ENCODE peak calls at places on chromosomes 5 and 9, in four cellular contexts. C, B, R and E are unnamed samples.

GRCh38 chr5:179668404-179668803 is 12.4 kb downstream of the CBY3 start:
- DNase-seq in C (peak; percentile 84), B (peak; percentile 48), R (no peak), E (peak; percentile 31)

GRCh38 chr5:113340537-113340936 is 94.3 kb downstream of the TSSK1B start:
- DNase-seq in C (no peak), B (no peak), R (no peak), E (no peak)

GRCh38 chr5:173496883-173497255 is 119.6 kb downstream of the BOD1 start:
- DNase-seq in C (peak; percentile 4), B (no peak), R (no peak), E (no peak)

GRCh38 chr5:149780043-149780737 is 50.1 kb downstream of the PPARGC1B start:
- DNase-seq in C (no peak), B (no peak), R (no peak), E (no peak)

GRCh38 chr5:177457239-177458121 is 10.9 kb downstream of the PRR7 start:
- DNase-seq in C (peak; percentile 99), B (no peak), R (peak; percentile 66), E (peak; percentile 56)

GRCh38 chr5:56128166-56128565 is 105.0 kb downstream of the ANKRD55 start:
- DNase-seq in C (no peak), B (no peak), R (no peak), E (peak; percentile 38)

GRCh38 chr5:109411627-109412026 is 1.9 kb upstream of the PJA2 start:
- DNase-seq in C (no peak), B (peak; percentile 11), R (no peak), E (no peak)

GRCh38 chr9:91680129-91680528 is 256.5 kb upstream of the NFIL3 start:
- DNase-seq in C (no peak), B (no peak), R (no peak), E (no peak)

DNA sequence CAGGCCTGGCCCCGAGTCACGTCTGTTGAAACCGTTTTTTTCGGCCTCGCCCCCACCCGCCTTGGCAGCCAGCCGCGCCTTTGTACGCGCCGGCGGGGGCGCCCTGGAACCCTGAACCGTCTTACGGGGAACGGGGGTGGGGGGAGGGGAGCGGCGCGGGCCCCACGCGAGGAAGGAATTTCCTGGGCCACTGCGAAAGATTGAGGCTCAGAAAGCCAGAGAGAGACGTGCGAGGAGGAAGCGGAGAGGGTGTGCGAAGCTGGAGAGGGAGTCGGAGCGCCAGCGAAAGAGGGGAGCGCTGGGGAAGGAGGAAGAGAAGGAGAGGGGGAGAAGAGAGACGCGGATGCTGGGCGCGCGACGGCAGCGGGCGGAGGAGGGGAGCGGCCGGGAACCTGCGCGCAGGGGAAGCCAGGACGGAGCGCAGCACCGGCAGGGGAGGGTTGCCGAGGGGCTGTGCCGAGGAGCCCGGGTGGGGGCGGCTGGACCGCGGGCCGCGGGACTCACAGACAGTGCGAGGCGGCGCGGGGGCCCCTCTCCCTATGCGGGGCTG is 4.6 kb upstream of the PRDM12 start:
- DNase-seq in C (peak; percentile 58), B (no peak), R (no peak), E (no peak)
- H3K4me1 ChIP-seq in C (no peaks in the 10 kb centered on the region), B (peaks cover 40% of the 10 kb centered on the region), R (peaks cover 48% of the 10 kb centered on the region), E (peaks cover 18% of the 10 kb centered on the region)

GRCh38 chr5:133850811-133851210 is 117.6 kb downstream of the C5orf15 start:
- DNase-seq in C (no peak), B (no peak), R (no peak), E (no peak)
- H3K4me1 ChIP-seq in C (no peaks in the 10 kb centered on the region), B (no peaks in the 10 kb centered on the region), R (no peaks in the 10 kb centered on the region), E (no peaks in the 10 kb centered on the region)

GRCh38 chr9:93204470-93205043 is 20.6 kb downstream of the WNK2 start:
- DNase-seq in C (no peak), B (no peak), R (no peak), E (no peak)

GRCh38 chr9:93205045-93205768 is 21.3 kb downstream of the WNK2 start:
- DNase-seq in C (no peak), B (no peak), R (no peak), E (no peak)

GRCh38 chr9:93200989-93201339 is 17.0 kb downstream of the WNK2 start:
- DNase-seq in C (no peak), B (no peak), R (no peak), E (no peak)

GRCh38 chr9:93203713-93204469 is 20.0 kb downstream of the WNK2 start:
- DNase-seq in C (no peak), B (no peak), R (no peak), E (no peak)

DNA sequence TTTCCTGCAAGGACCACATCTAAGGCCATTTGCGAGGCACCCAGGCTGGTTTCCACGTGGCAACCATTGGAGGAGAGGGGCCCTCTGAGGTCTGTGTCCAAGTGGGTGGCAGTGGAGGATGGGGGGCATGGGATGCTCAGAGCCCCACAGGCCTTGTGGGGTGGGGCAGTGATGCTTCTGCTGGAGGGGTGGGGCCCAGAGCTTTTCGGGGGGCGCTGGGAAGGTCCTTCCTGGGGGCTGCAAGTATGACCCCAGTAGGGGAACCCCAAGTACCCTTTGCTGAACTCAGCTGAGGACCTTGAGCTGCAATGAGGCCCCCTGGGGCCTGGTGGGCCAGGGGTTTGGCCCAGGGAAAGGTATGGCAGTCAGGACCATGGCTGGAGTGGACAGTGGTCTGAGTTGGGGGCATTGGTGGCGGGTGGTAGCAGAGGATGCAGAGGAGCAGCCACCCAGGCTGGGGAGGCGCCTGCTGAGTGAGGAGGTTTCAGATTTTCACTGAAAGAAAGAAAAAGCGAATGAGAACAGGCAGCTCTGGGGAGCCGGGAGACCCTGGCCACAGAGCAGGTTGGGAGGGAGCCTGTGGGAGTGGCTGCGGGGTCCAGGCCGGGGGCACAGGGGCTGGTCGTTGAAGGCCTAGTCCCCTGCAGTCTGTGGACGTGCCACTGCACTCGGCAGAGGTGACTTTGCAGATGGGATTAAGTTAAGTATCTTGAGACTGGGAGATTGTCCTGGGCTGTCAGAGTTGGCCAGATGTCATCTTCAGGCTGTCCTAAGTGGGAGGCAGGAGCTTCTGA is 19.2 kb downstream of the WNK2 start:
- DNase-seq in C (no peak), B (no peak), R (no peak), E (no peak)
- H3K4me1 ChIP-seq in C (no peaks in the 10 kb centered on the region), B (no peaks in the 10 kb centered on the region), R (peaks cover 8% of the 10 kb centered on the region), E (no peaks in the 10 kb centered on the region)

DNA sequence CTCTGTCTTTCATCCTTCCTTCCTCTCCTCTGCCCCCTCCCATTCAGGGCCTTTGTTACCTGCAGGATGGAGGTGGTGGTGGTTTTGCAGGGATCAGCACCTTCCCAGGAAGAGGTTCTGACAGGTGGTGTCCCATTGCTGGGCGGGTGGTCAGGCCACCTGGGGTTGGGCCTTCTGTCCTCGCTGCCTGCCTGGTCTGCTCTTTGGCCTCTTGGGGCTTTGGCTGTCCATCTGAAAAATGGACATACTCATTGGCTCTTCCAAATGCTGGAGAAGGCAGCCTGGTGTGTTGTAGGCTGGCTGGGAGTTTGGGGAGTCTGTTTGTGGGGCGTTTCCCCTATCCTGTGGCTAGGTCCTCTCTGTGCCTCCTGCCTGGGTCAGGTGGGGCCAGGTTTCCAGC is 4.3 kb downstream of the RXRA start:
- DNase-seq in C (no peak), B (no peak), R (no peak), E (no peak)
- H3K4me1 ChIP-seq in C (no peaks in the 10 kb centered on the region), B (peaks cover 13% of the 10 kb centered on the region), R (peaks cover 62% of the 10 kb centered on the region), E (peaks cover 4% of the 10 kb centered on the region)

GRCh38 chr5:67267522-67268232 is 71.1 kb upstream of the CD180 start:
- DNase-seq in C (no peak), B (no peak), R (no peak), E (no peak)

GRCh38 chr5:67266654-67267350 is 70.2 kb upstream of the CD180 start:
- DNase-seq in C (no peak), B (no peak), R (no peak), E (no peak)

GRCh38 chr5:67272453-67273130 is 76.0 kb upstream of the CD180 start:
- DNase-seq in C (no peak), B (no peak), R (peak; percentile 22), E (no peak)

GRCh38 chr5:67265951-67266350 is 69.4 kb upstream of the CD180 start:
- DNase-seq in C (no peak), B (no peak), R (no peak), E (no peak)

GRCh38 chr5:67268233-67269011 is 71.8 kb upstream of the CD180 start:
- DNase-seq in C (no peak), B (no peak), R (peak; percentile 65), E (no peak)
- H3K4me1 ChIP-seq in C (no peaks in the 10 kb centered on the region), B (no peaks in the 10 kb centered on the region), R (peaks cover 36% of the 10 kb centered on the region), E (no peaks in the 10 kb centered on the region)

GRCh38 chr9:120936011-120936763 is 9.6 kb upstream of the TRAF1 start:
- DNase-seq in C (peak; percentile 85), B (peak; percentile 81), R (peak; percentile 95), E (peak; percentile 82)
- H3K4me1 ChIP-seq in C (no peaks in the 10 kb centered on the region), B (peaks cover 61% of the 10 kb centered on the region), R (peaks cover 45% of the 10 kb centered on the region), E (peaks cover 61% of the 10 kb centered on the region)

GRCh38 chr5:127332250-127332649 is 41.7 kb downstream of the MEGF10 start:
- DNase-seq in C (no peak), B (no peak), R (no peak), E (no peak)
- H3K4me1 ChIP-seq in C (peaks cover 27% of the 10 kb centered on the region), B (no peaks in the 10 kb centered on the region), R (no peaks in the 10 kb centered on the region), E (no peaks in the 10 kb centered on the region)